ENCODE peak calls at places on chromosomes 3 and 15, in five cellular contexts. E is sigmoid colon, D is fibroblast of lung, R is stomach, C is heart left ventricle. U is an unnamed sample. For H3K4me1, the result is how much of the 10 kb centered on the place peaks cover.

GRCh38 chr3:194271459-194272035 is 79.6 kb downstream of the CPN2 start:
- DNase-seq in E (no peak), D (no peak), R (no peak), C (peak), U (no peak)

GRCh38 chr3:171458056-171458856 is 1.9 kb downstream of the TNIK start:
- DNase-seq in E (no peak), D (no peak), R (peak), C (peak), U (peak)

GRCh38 chr15:48477795-48478360 is 146.6 kb downstream of the DUT start:
- DNase-seq in E (no peak), D (no peak), R (no peak), C (no peak), U (no peak)

GRCh38 chr3:183895296-183895695 is 10.6 kb upstream of the PARL start:
- DNase-seq in E (no peak), D (peak), R (no peak), C (no peak), U (peak)

GRCh38 chr3:110974902-110975301 is 96.7 kb upstream of the NECTIN3 start:
- DNase-seq in E (no peak), D (no peak), R (no peak), C (no peak), U (no peak)

GRCh38 chr3:63993653-63994079 is 29.6 kb downstream of the PSMD6 start:
- DNase-seq in E (peak), D (peak), R (peak), C (peak), U (peak)

GRCh38 chr15:63858881-63859280 is 25.1 kb upstream of the HERC1 start:
- DNase-seq in E (no peak), D (peak), R (no peak), C (peak), U (no peak)

GRCh38 chr15:35565901-35566300 is 19.9 kb upstream of the DPH6 start:
- DNase-seq in E (no peak), D (no peak), R (no peak), C (no peak), U (no peak)

GRCh38 chr15:64275934-64276333 is 80.0 kb downstream of the CSNK1G1 start:
- DNase-seq in E (no peak), D (no peak), R (no peak), C (no peak), U (no peak)

GRCh38 chr3:122572940-122573412 is 4.5 kb upstream of the PARP15 start:
- DNase-seq in E (no peak), D (peak), R (peak), C (no peak), U (no peak)

GRCh38 chr15:68818671-68819450 is 1.8 kb downstream of the ANP32A start:
- DNase-seq in E (peak), D (peak), R (peak), C (peak), U (peak)

GRCh38 chr15:77992356-77993222 is 84.9 kb downstream of the TBC1D2B start:
- DNase-seq in E (peak), D (no peak), R (no peak), C (no peak), U (no peak)

GRCh38 chr15:96334017-96334704 is 3.7 kb downstream of the NR2F2 start:
- DNase-seq in E (no peak), D (peak), R (no peak), C (no peak), U (no peak)

GRCh38 chr15:35477853-35478252 is 68.1 kb downstream of the DPH6 start:
- DNase-seq in E (no peak), D (no peak), R (no peak), C (no peak), U (no peak)

DNA sequence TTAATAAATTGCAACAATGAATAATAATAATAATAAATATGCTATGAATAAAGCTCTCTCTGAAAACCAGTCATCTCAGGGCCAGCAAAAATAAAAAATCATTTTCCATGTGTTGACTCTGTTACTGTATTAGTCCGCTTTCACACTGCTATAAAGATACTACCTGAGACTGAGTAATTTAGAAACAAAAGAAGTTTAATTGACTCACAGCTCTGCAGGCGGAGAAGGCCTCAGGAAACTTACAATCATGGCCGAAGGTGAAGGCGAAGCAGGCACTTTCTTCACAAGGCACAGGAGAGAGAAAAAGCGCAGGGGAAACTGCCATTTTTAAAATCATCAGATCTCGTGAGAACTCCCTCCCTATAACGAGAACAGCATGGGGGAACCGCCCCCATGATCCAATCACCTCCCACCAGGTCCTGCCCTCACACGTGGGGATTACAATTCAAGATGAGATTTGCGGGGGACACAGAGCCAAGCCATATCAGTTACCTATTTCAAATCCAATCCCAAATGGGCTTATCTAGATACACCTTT is 224.1 kb downstream of the IGSF11 start:
- DNase-seq in E (no peak), D (no peak), R (no peak), C (no peak), U (no peak)
- H3K4me3 ChIP-seq in E (no peak), D (no peak), R (no peak), C (no peak), U (no peak)

GRCh38 chr15:89399390-89400120 is 64.9 kb upstream of the POLG start:
- DNase-seq in E (no peak), D (peak), R (no peak), C (no peak), U (peak)
- H3K4me1 ChIP-seq in E (under half), D (under half), R (under half), C (under half), U (under half)

GRCh38 chr3:112133606-112134334 is 722 bp upstream of the GCSAM start:
- DNase-seq in E (no peak), D (no peak), R (no peak), C (no peak), U (no peak)

GRCh38 chr3:112136959-112137693 is 4.1 kb upstream of the GCSAM start:
- DNase-seq in E (no peak), D (peak), R (no peak), C (no peak), U (peak)

GRCh38 chr3:112132975-112133448 is at the start of gene GCSAM:
- DNase-seq in E (peak), D (no peak), R (no peak), C (peak), U (peak)

GRCh38 chr3:112134335-112135124 is 1.5 kb upstream of the GCSAM start:
- DNase-seq in E (no peak), D (peak), R (no peak), C (no peak), U (peak)

DNA sequence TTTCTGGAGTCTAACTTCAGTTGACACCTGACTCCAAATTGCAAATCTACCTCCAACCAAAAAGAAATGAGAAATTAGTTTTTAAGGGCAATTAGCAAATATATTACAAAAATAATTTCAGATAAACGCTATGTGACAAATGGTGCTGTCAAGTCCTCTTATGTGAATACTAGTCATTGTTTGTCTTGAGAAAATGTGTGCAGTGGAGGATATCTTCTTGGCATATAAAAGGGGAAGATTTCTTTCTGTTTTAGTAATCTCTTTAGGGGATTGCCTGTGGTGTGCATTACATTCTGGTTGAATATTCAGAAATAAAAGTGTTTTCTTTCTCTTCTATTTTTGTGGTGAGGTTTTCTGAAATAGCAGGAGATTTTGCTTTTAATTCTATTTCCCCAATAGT is 3.0 kb upstream of the GCSAM start:
- DNase-seq in E (no peak), D (no peak), R (no peak), C (no peak), U (no peak)
- H3K27ac ChIP-seq in E (no peak), D (no peak), R (no peak), C (no peak), U (no peak)

GRCh38 chr3:125589743-125590142 is 5.6 kb downstream of the OSBPL11 start:
- DNase-seq in E (no peak), D (peak), R (no peak), C (no peak), U (no peak)

GRCh38 chr3:125587039-125587664 is 8.1 kb downstream of the OSBPL11 start:
- DNase-seq in E (no peak), D (no peak), R (no peak), C (no peak), U (peak)

GRCh38 chr3:125593991-125594574 is 1.2 kb downstream of the OSBPL11 start:
- DNase-seq in E (no peak), D (no peak), R (no peak), C (no peak), U (peak)

GRCh38 chr3:125594581-125595011 is 701 bp downstream of the OSBPL11 start:
- DNase-seq in E (no peak), D (no peak), R (no peak), C (no peak), U (peak)

DNA sequence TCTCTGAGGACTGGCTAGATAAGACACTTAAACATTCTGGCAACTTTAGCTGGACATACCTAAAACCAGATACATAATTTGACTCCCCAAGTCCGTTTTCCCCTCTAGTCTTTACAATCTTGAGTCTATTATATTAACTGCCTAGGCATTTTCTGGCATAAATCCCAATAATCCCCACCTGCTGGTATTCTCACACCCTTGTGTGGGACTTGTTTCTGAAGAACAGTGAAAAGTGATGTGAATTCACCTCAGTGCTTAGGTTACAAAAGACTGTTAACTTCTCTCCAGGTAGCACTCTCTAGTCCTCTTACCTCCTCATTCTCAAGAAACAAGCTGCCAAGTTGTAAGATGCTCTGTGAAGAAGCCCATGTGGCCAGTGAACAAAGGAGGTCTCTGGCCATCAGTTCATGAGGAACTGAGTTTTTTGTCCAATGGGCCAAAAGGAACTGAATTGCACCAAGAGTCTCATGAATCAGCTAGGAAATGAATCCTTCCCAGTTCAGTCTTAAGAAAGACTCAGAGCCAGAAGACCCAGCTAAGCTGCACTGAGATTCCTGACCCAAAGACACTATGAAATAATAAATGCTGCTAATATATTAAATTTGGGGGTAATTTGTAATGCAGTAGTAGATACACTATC is 4.1 kb downstream of the OSBPL11 start:
- DNase-seq in E (no peak), D (no peak), R (no peak), C (no peak), U (no peak)
- H3K4me3 ChIP-seq in E (no peak), D (no peak), R (no peak), C (no peak), U (no peak)

DNA sequence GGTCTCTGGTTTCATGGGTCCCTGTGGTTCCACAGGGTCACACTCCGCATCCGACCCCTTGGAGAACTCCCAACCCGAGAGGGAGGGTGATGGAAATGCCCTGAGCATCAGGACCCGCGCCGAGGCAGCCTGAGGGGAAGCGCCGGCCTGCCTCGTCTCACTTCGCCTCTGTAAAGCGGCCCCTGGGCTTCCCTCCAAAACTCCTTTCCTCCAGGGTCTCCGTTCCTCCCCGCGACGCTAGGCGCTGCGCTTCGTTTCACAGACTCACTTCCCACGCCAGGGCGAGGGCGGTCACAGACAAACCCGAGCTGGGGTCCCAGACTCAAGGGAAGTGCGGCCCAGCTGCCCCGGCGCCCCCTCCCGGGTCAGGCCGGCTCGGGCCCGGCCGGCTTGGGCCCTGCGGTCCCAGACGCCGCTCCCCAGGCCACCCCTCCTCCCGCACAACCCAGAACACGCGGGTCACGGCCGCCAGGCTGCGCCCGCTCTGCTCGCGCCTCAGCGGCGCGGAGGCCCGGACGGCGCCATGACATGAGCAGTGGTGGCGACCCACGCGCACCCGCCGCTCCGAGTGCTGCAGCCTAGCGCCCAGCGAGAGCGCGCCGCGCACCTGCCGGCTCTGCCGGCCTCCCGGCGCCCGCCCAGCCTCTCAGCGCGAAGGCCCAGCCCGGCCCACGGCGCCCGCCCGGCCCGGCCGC is 619 bp downstream of the NUP210 start:
- DNase-seq in E (no peak), D (peak), R (peak), C (peak), U (peak)
- H3K4me1 ChIP-seq in E (under half), D (under half), R (under half), C (under half), U (under half)

GRCh38 chr15:34239151-34239761 is 14.4 kb downstream of the EMC4 start:
- DNase-seq in E (no peak), D (peak), R (no peak), C (no peak), U (no peak)
- H3K27ac ChIP-seq in E (no peak), D (peak), R (no peak), C (no peak), U (no peak)

DNA sequence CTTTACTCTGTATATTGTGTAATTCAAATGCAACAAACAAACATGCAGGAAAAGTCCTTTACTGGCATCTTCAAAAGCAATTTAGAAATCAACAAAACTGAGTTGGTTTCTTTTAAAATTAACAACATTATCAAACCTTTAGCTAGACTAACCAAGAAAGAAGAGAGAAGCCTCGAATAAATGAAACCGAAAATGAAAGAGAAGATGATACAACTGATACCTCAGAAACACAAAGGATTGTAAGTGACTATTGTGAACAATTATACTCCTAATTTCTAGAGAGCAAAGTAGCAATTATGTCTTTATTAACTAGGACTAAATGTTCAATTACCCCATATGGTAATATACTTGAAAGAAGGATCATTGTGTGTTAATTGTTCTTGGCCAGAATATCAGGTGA is 49.2 kb upstream of the P3H2 start:
- DNase-seq in E (no peak), D (no peak), R (no peak), C (no peak), U (peak)
- H3K4me3 ChIP-seq in E (no peak), D (no peak), R (no peak), C (no peak), U (no peak)

GRCh38 chr3:32457971-32458471 is 44.6 kb downstream of the CMTM6 start:
- DNase-seq in E (no peak), D (no peak), R (no peak), C (no peak), U (peak)

GRCh38 chr3:32456429-32457130 is 46.1 kb downstream of the CMTM6 start:
- DNase-seq in E (no peak), D (no peak), R (no peak), C (no peak), U (no peak)

GRCh38 chr3:32455609-32456428 is 46.8 kb downstream of the CMTM6 start:
- DNase-seq in E (no peak), D (no peak), R (peak), C (no peak), U (no peak)

GRCh38 chr3:32460031-32460749 is 42.5 kb downstream of the CMTM6 start:
- DNase-seq in E (no peak), D (no peak), R (no peak), C (no peak), U (peak)

GRCh38 chr3:32459474-32459873 is 43.2 kb downstream of the CMTM6 start:
- DNase-seq in E (no peak), D (no peak), R (no peak), C (no peak), U (no peak)
- H3K4me1 ChIP-seq in E (under half), D (under half), R (under half), C (under half), U (under half)

GRCh38 chr15:90046289-90046688 is 45.2 kb downstream of the ZNF710 start:
- DNase-seq in E (no peak), D (no peak), R (no peak), C (no peak), U (no peak)

GRCh38 chr15:90049666-90050604 is 48.8 kb downstream of the ZNF710 start:
- DNase-seq in E (no peak), D (no peak), R (no peak), C (no peak), U (no peak)

GRCh38 chr15:90046846-90047481 is 45.8 kb downstream of the ZNF710 start:
- DNase-seq in E (no peak), D (no peak), R (peak), C (no peak), U (peak)

GRCh38 chr15:90049030-90049429 is 47.9 kb downstream of the ZNF710 start:
- DNase-seq in E (no peak), D (no peak), R (no peak), C (no peak), U (no peak)

GRCh38 chr15:90047956-90048575 is 46.9 kb downstream of the ZNF710 start:
- DNase-seq in E (no peak), D (no peak), R (peak), C (no peak), U (no peak)
- H3K27ac ChIP-seq in E (no peak), D (no peak), R (peak), C (no peak), U (no peak)